ENCODE peak calls at places on chromosome 19, in four cellular contexts. O, J, W and Q are unnamed samples.

GRCh38 chr19:48681127-48681470 is 8.3 kb upstream of the NTN5 start:
- DNase-seq in O (no peak), J (no peak), W (no peak), Q (no peak)

GRCh38 chr19:56625708-56626107 is 17.3 kb upstream of the SMIM17 start:
- DNase-seq in O (no peak), J (no peak), W (no peak), Q (no peak)

GRCh38 chr19:41998246-41999020 is 4.4 kb upstream of the ATP1A3 start:
- DNase-seq in O (no peak), J (peak), W (peak), Q (peak)

GRCh38 chr19:6611441-6611852 is 20.5 kb upstream of the CD70 start:
- DNase-seq in O (no peak), J (no peak), W (no peak), Q (no peak)

GRCh38 chr19:10751109-10751972 is 33.5 kb downstream of the DNM2 start:
- DNase-seq in O (no peak), J (no peak), W (no peak), Q (no peak)

GRCh38 chr19:42120276-42121010 is 11.8 kb downstream of the POU2F2 start:
- DNase-seq in O (no peak), J (no peak), W (no peak), Q (no peak)

GRCh38 chr19:8240274-8241229 is 31.4 kb downstream of the CERS4 start:
- DNase-seq in O (peak), J (peak), W (peak), Q (peak)

GRCh38 chr19:16403151-16403977 is 68.4 kb downstream of the EPS15L1 start:
- DNase-seq in O (no peak), J (no peak), W (no peak), Q (no peak)

GRCh38 chr19:279231-279630 is 12.0 kb downstream of the PLPP2 start:
- DNase-seq in O (no peak), J (no peak), W (no peak), Q (no peak)

GRCh38 chr19:42850981-42851717 is 28.4 kb downstream of the PSG1 start:
- DNase-seq in O (no peak), J (no peak), W (no peak), Q (peak)

GRCh38 chr19:51341066-51341465 is 873 bp downstream of the VSIG10L start:
- DNase-seq in O (no peak), J (no peak), W (no peak), Q (no peak)

GRCh38 chr19:10079031-10079453 is 7.1 kb upstream of the SHFL start:
- DNase-seq in O (no peak), J (no peak), W (no peak), Q (peak)

GRCh38 chr19:38004505-38005223 is 97.7 kb downstream of the SIPA1L3 start:
- DNase-seq in O (peak), J (peak), W (peak), Q (peak)

GRCh38 chr19:51706296-51706695 is 13.2 kb downstream of the SPACA6 start:
- DNase-seq in O (no peak), J (no peak), W (no peak), Q (no peak)

GRCh38 chr19:50008532-50008931 is 16.6 kb downstream of the VRK3 start:
- DNase-seq in O (no peak), J (no peak), W (no peak), Q (no peak)

GRCh38 chr19:43784251-43784980 is 3.6 kb upstream of the KCNN4 start:
- DNase-seq in O (no peak), J (peak), W (no peak), Q (no peak)

GRCh38 chr19:55838251-55838650 is 1.9 kb downstream of the NLRP4 start:
- DNase-seq in O (peak), J (no peak), W (no peak), Q (no peak)

GRCh38 chr19:40801449-40802299 is 2.7 kb downstream of the EGLN2 start:
- DNase-seq in O (no peak), J (no peak), W (no peak), Q (no peak)

GRCh38 chr19:58336216-58336615 is 9.4 kb downstream of the ZSCAN22 start:
- DNase-seq in O (no peak), J (no peak), W (no peak), Q (no peak)

GRCh38 chr19:41238244-41238643 is 19.2 kb downstream of the AXL start:
- DNase-seq in O (no peak), J (no peak), W (no peak), Q (no peak)

GRCh38 chr19:10009269-10009665 is 1.0 kb downstream of the COL5A3 start:
- DNase-seq in O (no peak), J (no peak), W (no peak), Q (no peak)

GRCh38 chr19:44003461-44004134 is 841 bp downstream of the ZNF230 start:
- DNase-seq in O (no peak), J (no peak), W (no peak), Q (peak)

GRCh38 chr19:589693-590395 is at the start of gene HCN2:
- DNase-seq in O (no peak), J (no peak), W (no peak), Q (no peak)

GRCh38 chr19:17243340-17243853 is 2.3 kb downstream of the NR2F6 start:
- DNase-seq in O (no peak), J (no peak), W (no peak), Q (peak)

GRCh38 chr19:55353803-55354697 is 469 bp downstream of the COX6B2 start:
- DNase-seq in O (no peak), J (peak), W (peak), Q (no peak)

GRCh38 chr19:56217039-56217949 is 15.2 kb downstream of the ZSCAN5C start:
- DNase-seq in O (no peak), J (peak), W (no peak), Q (no peak)

GRCh38 chr19:17719730-17720486 is 628 bp downstream of the MAP1S start:
- DNase-seq in O (no peak), J (no peak), W (no peak), Q (no peak)

GRCh38 chr19:23481043-23481442 is 85.8 kb upstream of the ZNF91 start:
- DNase-seq in O (no peak), J (no peak), W (no peak), Q (no peak)

GRCh38 chr19:34300962-34301361 is 46.6 kb downstream of the GARRE1 start:
- DNase-seq in O (no peak), J (no peak), W (no peak), Q (no peak)
- TF ChIP-seq TAF1 in O (no peak), J (no peak), W (no peak), Q (no peak)

GRCh38 chr19:20278342-20278741 is 111.3 kb downstream of the ZNF486 start:
- DNase-seq in O (no peak), J (no peak), W (no peak), Q (peak)
- TF ChIP-seq TAF1 in O (no peak), J (no peak), W (no peak), Q (no peak)

DNA sequence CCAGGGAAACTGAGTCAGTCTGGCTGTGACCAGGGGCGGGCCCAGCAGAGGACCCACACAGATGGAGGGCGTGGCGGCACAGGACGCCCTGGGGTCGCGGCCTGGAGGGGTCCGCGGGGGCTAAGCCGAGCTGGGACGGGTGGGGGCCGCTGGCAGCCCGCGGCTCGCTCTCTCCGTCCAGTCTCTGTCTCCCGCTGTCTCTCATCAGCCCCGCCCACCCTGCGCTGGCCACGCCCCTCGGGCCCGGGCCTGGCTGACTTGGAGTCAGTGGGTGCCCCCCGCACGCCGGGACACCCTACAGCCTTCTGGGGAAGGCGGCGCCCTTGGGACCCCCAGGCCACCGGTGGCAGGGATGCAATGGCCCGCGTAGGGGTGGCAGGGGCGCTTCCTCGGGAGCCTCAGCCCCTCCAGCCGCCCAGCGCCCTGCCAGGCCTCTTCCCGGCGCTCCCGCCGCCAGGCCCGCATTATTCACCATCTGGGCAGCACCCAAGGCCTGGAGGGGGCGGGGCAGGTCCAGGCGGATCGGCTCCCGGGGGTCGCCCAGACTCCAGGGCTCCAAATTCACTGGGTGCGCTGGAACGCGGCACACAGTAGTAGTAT is at the start of gene TBXA2R:
- DNase-seq in O (no peak), J (peak), W (peak), Q (no peak)
- TF ChIP-seq TAF1 in O (no peak), J (no peak), W (no peak), Q (no peak)

GRCh38 chr19:4843647-4843965 is 12.1 kb upstream of the TICAM1 start:
- DNase-seq in O (no peak), J (no peak), W (no peak), Q (no peak)

GRCh38 chr19:4851551-4852290 is 15.7 kb downstream of the PLIN3 start:
- DNase-seq in O (no peak), J (peak), W (peak), Q (peak)

GRCh38 chr19:4844348-4845179 is 13.1 kb upstream of the TICAM1 start:
- DNase-seq in O (no peak), J (no peak), W (no peak), Q (peak)

GRCh38 chr19:4849019-4849418 is 17.5 kb upstream of the TICAM1 start:
- DNase-seq in O (no peak), J (no peak), W (no peak), Q (no peak)

GRCh38 chr19:4847190-4847973 is 15.9 kb upstream of the TICAM1 start:
- DNase-seq in O (no peak), J (no peak), W (no peak), Q (no peak)
- TF ChIP-seq TAF1 in O (no peak), J (no peak), W (no peak), Q (no peak)

GRCh38 chr19:45716314-45717130 is 14.2 kb downstream of the FBXO46 start:
- DNase-seq in O (no peak), J (no peak), W (no peak), Q (no peak)
- TF ChIP-seq TAF1 in O (no peak), J (no peak), W (no peak), Q (peak)

GRCh38 chr19:30941591-30941990 is 407.6 kb downstream of the TSHZ3 start:
- DNase-seq in O (no peak), J (no peak), W (no peak), Q (no peak)
- TF ChIP-seq TAF1 in O (no peak), J (no peak), W (no peak), Q (no peak)